ENCODE peak calls at places on chromosomes 6 and 20, in four cellular contexts. L, R, F and Z are unnamed samples.

GRCh38 chr6:38774933-38775707 is 60.0 kb downstream of the DNAH8 start:
- DNase-seq in L (no peak), R (no peak), F (no peak), Z (no peak)

GRCh38 chr6:139109558-139109957 is 25.3 kb upstream of the HECA start:
- DNase-seq in L (no peak), R (no peak), F (no peak), Z (no peak)

GRCh38 chr6:157216570-157216969 is 106.7 kb downstream of the TMEM242 start:
- DNase-seq in L (no peak), R (no peak), F (no peak), Z (no peak)

GRCh38 chr20:39069976-39070375 is 107.8 kb downstream of the DHX35 start:
- DNase-seq in L (no peak), R (no peak), F (no peak), Z (no peak)

GRCh38 chr6:15274696-15275387 is 29.0 kb downstream of the JARID2 start:
- DNase-seq in L (no peak), R (no peak), F (peak), Z (no peak)

GRCh38 chr6:56953597-56954388 is 1.1 kb upstream of the BEND6 start:
- DNase-seq in L (no peak), R (no peak), F (no peak), Z (no peak)

GRCh38 chr6:111565316-111566221 is 40.1 kb downstream of the TRAF3IP2 start:
- DNase-seq in L (no peak), R (no peak), F (no peak), Z (no peak)

GRCh38 chr6:36977470-36977941 is 8.5 kb downstream of the MTCH1 start:
- DNase-seq in L (no peak), R (no peak), F (no peak), Z (no peak)

GRCh38 chr20:58753929-58754551 is 61.4 kb downstream of the NPEPL1 start:
- DNase-seq in L (no peak), R (no peak), F (no peak), Z (no peak)

GRCh38 chr6:34248198-34248726 is 544 bp downstream of the SMIM29 start:
- DNase-seq in L (peak), R (peak), F (no peak), Z (no peak)

GRCh38 chr20:327041-327945 is 1.9 kb downstream of the SOX12 start:
- DNase-seq in L (peak), R (peak), F (peak), Z (peak)

GRCh38 chr6:227074-227782 is 65.1 kb upstream of the DUSP22 start:
- DNase-seq in L (no peak), R (no peak), F (no peak), Z (no peak)

GRCh38 chr6:57224769-57225515 is 2.8 kb upstream of the RAB23 start:
- DNase-seq in L (no peak), R (no peak), F (no peak), Z (no peak)

GRCh38 chr6:33207569-33208088 is 671 bp upstream of the RING1 start:
- DNase-seq in L (peak), R (peak), F (peak), Z (no peak)

GRCh38 chr20:24871429-24872213 is 77.4 kb upstream of the CST7 start:
- DNase-seq in L (no peak), R (no peak), F (no peak), Z (no peak)

GRCh38 chr6:39189915-39190544 is 39.2 kb downstream of the KCNK5 start:
- DNase-seq in L (peak), R (peak), F (no peak), Z (no peak)

GRCh38 chr6:33692760-33693158 is 18.7 kb downstream of the UQCC2 start:
- DNase-seq in L (no peak), R (no peak), F (no peak), Z (no peak)

GRCh38 chr6:26020291-26020982 is 57.8 kb downstream of the TRIM38 start:
- DNase-seq in L (peak), R (peak), F (peak), Z (peak)

GRCh38 chr20:35664544-35665206 is at the start of the genes CPNE1 and RBM12:
- DNase-seq in L (peak), R (peak), F (peak), Z (peak)
- TF ChIP-seq CTCF in L (no peak), R (no peak), F (no peak), Z (no peak)

DNA sequence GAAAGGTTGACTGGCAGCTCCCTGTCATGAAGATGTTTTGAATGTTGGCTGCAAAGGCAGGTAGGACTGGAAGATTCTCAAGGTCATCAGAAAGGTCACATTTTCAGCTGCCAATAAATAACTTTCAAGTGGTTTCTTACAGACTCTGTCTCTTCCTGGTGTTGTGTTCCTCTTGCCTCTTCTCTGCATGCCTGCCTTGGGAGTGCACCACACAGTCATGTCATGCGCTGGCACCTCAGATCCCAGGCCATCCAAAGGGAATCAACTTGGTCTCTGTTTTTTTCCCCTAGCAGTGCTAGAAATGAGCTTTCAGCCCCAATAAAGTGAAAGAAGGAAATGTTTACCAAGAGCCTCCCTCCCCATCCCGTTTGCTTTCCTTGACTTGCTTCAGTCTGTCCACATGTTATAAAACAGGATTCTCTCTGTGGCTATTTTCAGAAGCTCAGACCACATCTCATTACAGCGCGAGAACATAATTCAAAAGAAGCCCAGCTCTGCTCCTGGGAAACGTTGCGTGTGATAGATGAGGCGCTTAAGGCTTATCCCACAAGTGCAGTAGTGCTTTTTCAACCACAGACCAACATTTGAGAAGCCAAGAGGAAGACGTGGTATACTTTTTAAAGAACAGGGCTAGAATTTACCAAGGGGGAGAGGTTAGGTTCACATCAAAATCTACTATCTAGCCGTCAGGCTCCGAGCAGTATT is 239.3 kb downstream of the SLC24A3 start:
- DNase-seq in L (no peak), R (no peak), F (no peak), Z (no peak)
- H3K4me3 ChIP-seq in L (no peak), R (no peak), F (no peak), Z (no peak)

GRCh38 chr6:7276199-7276524 is 36.8 kb downstream of the SSR1 start:
- DNase-seq in L (no peak), R (no peak), F (no peak), Z (no peak)
- TF ChIP-seq CTCF in L (no peak), R (no peak), F (no peak), Z (no peak)

GRCh38 chr6:11027565-11028110 is 16.5 kb downstream of the ELOVL2 start:
- DNase-seq in L (no peak), R (no peak), F (no peak), Z (no peak)

GRCh38 chr6:11028959-11029358 is 15.1 kb downstream of the ELOVL2 start:
- DNase-seq in L (no peak), R (no peak), F (no peak), Z (no peak)

GRCh38 chr6:11025094-11025493 is 19.0 kb downstream of the ELOVL2 start:
- DNase-seq in L (no peak), R (no peak), F (no peak), Z (no peak)

GRCh38 chr6:11023032-11023431 is 21.1 kb downstream of the ELOVL2 start:
- DNase-seq in L (no peak), R (no peak), F (no peak), Z (no peak)

GRCh38 chr6:11025911-11026635 is 18.0 kb downstream of the ELOVL2 start:
- DNase-seq in L (no peak), R (no peak), F (no peak), Z (no peak)
- H3K4me3 ChIP-seq in L (no peak), R (no peak), F (no peak), Z (no peak)

DNA sequence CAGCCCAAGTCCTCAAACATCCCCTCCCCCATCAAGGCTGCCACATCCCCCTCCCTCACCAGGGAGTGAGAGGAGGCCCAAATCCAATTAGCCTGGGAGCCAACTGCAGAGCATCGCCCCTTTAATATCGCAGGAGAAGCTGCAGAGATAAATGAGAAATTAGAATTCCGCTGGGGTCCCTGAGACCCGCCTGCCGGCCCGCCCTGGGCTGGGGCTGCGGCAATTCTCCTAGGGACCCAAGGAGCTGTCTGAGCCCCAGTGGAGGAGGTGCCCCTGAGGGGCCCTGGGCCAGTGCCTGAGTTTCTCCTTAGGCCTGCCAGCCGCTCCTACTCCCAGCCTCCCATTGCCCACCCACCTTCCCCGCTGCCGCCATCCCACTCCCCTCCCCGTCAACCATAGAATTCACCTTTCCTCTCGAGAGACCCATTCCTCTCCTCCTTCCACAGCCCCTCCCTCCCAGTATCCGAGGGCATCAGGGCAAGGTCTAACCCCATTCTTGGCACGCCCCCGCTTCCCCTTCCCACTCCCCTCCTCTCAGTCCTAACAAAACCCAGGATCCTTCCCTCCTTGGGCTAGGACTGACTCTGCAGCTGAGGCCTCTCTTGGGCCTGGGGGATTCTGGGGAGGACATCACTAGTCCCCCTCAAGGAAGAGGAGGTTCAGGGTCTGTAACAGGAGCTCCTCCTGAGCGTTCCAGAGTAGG is 20.0 kb upstream of the CDH22 start:
- DNase-seq in L (no peak), R (no peak), F (no peak), Z (no peak)
- TF ChIP-seq CTCF in L (no peak), R (no peak), F (no peak), Z (no peak)